ENCODE peak calls at places on chromosome 9, in eight cellular contexts. F, Q, Y, H, R, X, M and L are unnamed samples.

GRCh38 chr9:70064496-70064895 is 20.8 kb downstream of the MAMDC2 start:
- DNase-seq in F (no peak), M (no peak), R (no peak), X (no peak), Y (no peak), H (no peak), Q (no peak), L (no peak)

GRCh38 chr9:124210697-124211096 is 47.1 kb upstream of the NEK6 start:
- DNase-seq in F (no peak), R (no peak), Q (no peak), Y (no peak), M (no peak), X (peak), H (no peak), L (no peak)

GRCh38 chr9:89080193-89080592 is 88.9 kb downstream of the S1PR3 start:
- DNase-seq in F (peak), X (no peak), Y (no peak), R (no peak), M (no peak), H (no peak), Q (peak), L (no peak)

GRCh38 chr9:113533335-113534225 is 70.1 kb downstream of the RGS3 start:
- DNase-seq in R (no peak), Q (no peak), F (peak), M (no peak), Y (no peak), H (peak), X (no peak), L (no peak)

GRCh38 chr9:127943746-127944145 is 6.1 kb upstream of the DPM2 start:
- DNase-seq in M (peak), H (peak), Q (peak), Y (peak), X (peak), F (peak), R (no peak), L (peak)

GRCh38 chr9:107260437-107261081 is 22.5 kb upstream of the RAD23B start:
- DNase-seq in Q (no peak), H (no peak), M (peak), R (no peak), X (no peak), Y (no peak), F (no peak), L (no peak)

GRCh38 chr9:70066418-70066817 is 22.8 kb downstream of the MAMDC2 start:
- DNase-seq in Y (no peak), F (no peak), H (no peak), X (no peak), R (no peak), Q (no peak), M (no peak), L (no peak)

GRCh38 chr9:116074658-116075057 is 78.9 kb upstream of the PAPPA start:
- DNase-seq in Q (no peak), M (no peak), Y (no peak), H (no peak), X (no peak), F (peak), R (no peak), L (no peak)

GRCh38 chr9:21077842-21078241 is at the start of gene IFNB1:
- DNase-seq in M (no peak), Q (no peak), H (no peak), F (no peak), X (no peak), Y (no peak), R (no peak), L (no peak)

GRCh38 chr9:87668722-87669121 is 57.2 kb upstream of the CTSL start:
- DNase-seq in F (no peak), M (no peak), H (no peak), X (no peak), Q (no peak), R (no peak), Y (no peak), L (no peak)

GRCh38 chr9:14400658-14400995 is 86.7 kb upstream of the NFIB start:
- DNase-seq in R (no peak), M (peak), F (peak), H (no peak), X (no peak), Y (no peak), Q (peak), L (no peak)

GRCh38 chr9:68560131-68560844 is 19.6 kb upstream of the TMEM252 start:
- DNase-seq in Y (no peak), M (peak), H (peak), Q (peak), R (no peak), F (peak), X (peak), L (peak)

GRCh38 chr9:133797406-133798150 is 59.4 kb upstream of the SARDH start:
- DNase-seq in F (no peak), R (no peak), X (no peak), Q (no peak), H (no peak), M (no peak), Y (no peak), L (no peak)

GRCh38 chr9:33498387-33498786 is 24.7 kb upstream of the NOL6 start:
- DNase-seq in F (peak), M (no peak), Y (no peak), R (no peak), Q (no peak), X (no peak), H (no peak), L (no peak)

GRCh38 chr9:14910178-14910805 is at the start of gene FREM1:
- DNase-seq in X (no peak), H (no peak), R (no peak), F (peak), Q (peak), M (peak), Y (peak), L (peak)

GRCh38 chr9:92723299-92723625 is 41.4 kb downstream of the BICD2 start:
- DNase-seq in X (no peak), M (no peak), F (peak), Q (no peak), Y (no peak), R (no peak), H (no peak), L (peak)

GRCh38 chr9:34087370-34087769 is 38.7 kb upstream of the UBAP2 start:
- DNase-seq in X (no peak), H (no peak), Y (no peak), Q (no peak), M (no peak), R (no peak), F (no peak), L (no peak)

GRCh38 chr9:127862075-127863011 is 7.9 kb upstream of the ENG start:
- DNase-seq in Y (peak), R (no peak), F (no peak), X (peak), Q (peak), H (peak), M (no peak), L (no peak)

GRCh38 chr9:132166599-132166998 is 4.7 kb downstream of the NTNG2 start:
- DNase-seq in Q (no peak), X (no peak), F (no peak), R (no peak), Y (no peak), H (peak), M (no peak), L (peak)

GRCh38 chr9:120916573-120916972 is 10.0 kb downstream of the TRAF1 start:
- DNase-seq in F (peak), Q (peak), R (no peak), H (no peak), Y (no peak), M (no peak), X (no peak), L (no peak)

GRCh38 chr9:132798817-132799790 is 79.0 kb downstream of the AK8 start:
- DNase-seq in Y (no peak), X (no peak), M (peak), F (peak), H (no peak), Q (no peak), R (no peak), L (peak)

GRCh38 chr9:137241490-137242328 is 622 bp downstream of the TUBB4B start:
- DNase-seq in X (peak), F (peak), Q (peak), Y (peak), H (peak), M (peak), R (no peak), L (no peak)